ENCODE peak calls at places on chromosome X, in five cellular contexts. One of them, this sample, is unnamed.

GRCh38 chrX:48496660-48497059 is 12.1 kb upstream of the PORCN start:
- DNase-seq in D341Med: no peak
- DNase-seq in tibial artery: no peak
- DNase-seq in H4: no peak
- DNase-seq in stimulated activated CD8-positive, alpha-beta memory T cell treated with anti-CD3 and anti-CD28 coated beads, Interleukin-15, amount 100 ng/mL, for 1 hour: no peak
- DNase-seq in this sample: peak

GRCh38 chrX:129679856-129680255 is 25.1 kb upstream of the APLN start:
- DNase-seq in D341Med: no peak
- DNase-seq in tibial artery: no peak
- DNase-seq in H4: no peak
- DNase-seq in stimulated activated CD8-positive, alpha-beta memory T cell treated with anti-CD3 and anti-CD28 coated beads, Interleukin-15, amount 100 ng/mL, for 1 hour: no peak
- DNase-seq in this sample: peak

GRCh38 chrX:1661048-1661921 is 46.4 kb downstream of the ASMT start:
- DNase-seq in D341Med: peak
- DNase-seq in tibial artery: peak
- DNase-seq in H4: no peak
- DNase-seq in stimulated activated CD8-positive, alpha-beta memory T cell treated with anti-CD3 and anti-CD28 coated beads, Interleukin-15, amount 100 ng/mL, for 1 hour: peak
- DNase-seq in this sample: no peak

GRCh38 chrX:1484638-1485019 is 31.9 kb upstream of the ASMTL start:
- DNase-seq in D341Med: no peak
- DNase-seq in tibial artery: no peak
- DNase-seq in H4: no peak
- DNase-seq in stimulated activated CD8-positive, alpha-beta memory T cell treated with anti-CD3 and anti-CD28 coated beads, Interleukin-15, amount 100 ng/mL, for 1 hour: no peak
- DNase-seq in this sample: no peak

GRCh38 chrX:63812826-63813225 is 27.8 kb upstream of the ARHGEF9 start:
- DNase-seq in D341Med: no peak
- DNase-seq in tibial artery: no peak
- DNase-seq in H4: no peak
- DNase-seq in stimulated activated CD8-positive, alpha-beta memory T cell treated with anti-CD3 and anti-CD28 coated beads, Interleukin-15, amount 100 ng/mL, for 1 hour: no peak
- DNase-seq in this sample: no peak

GRCh38 chrX:71068052-71068918 is at the start of gene SNX12:
- DNase-seq in D341Med: peak
- DNase-seq in tibial artery: peak
- DNase-seq in H4: peak
- DNase-seq in stimulated activated CD8-positive, alpha-beta memory T cell treated with anti-CD3 and anti-CD28 coated beads, Interleukin-15, amount 100 ng/mL, for 1 hour: peak
- DNase-seq in this sample: peak

GRCh38 chrX:49977319-49978090 is 55.1 kb downstream of the CLCN5 start:
- DNase-seq in D341Med: peak
- DNase-seq in tibial artery: no peak
- DNase-seq in H4: no peak
- DNase-seq in stimulated activated CD8-positive, alpha-beta memory T cell treated with anti-CD3 and anti-CD28 coated beads, Interleukin-15, amount 100 ng/mL, for 1 hour: no peak
- DNase-seq in this sample: no peak

GRCh38 chrX:114344756-114345155 is 239.1 kb upstream of the HTR2C start:
- DNase-seq in D341Med: peak
- DNase-seq in tibial artery: no peak
- DNase-seq in H4: peak
- DNase-seq in stimulated activated CD8-positive, alpha-beta memory T cell treated with anti-CD3 and anti-CD28 coated beads, Interleukin-15, amount 100 ng/mL, for 1 hour: no peak
- DNase-seq in this sample: peak

GRCh38 chrX:36950495-36951253 is 57.5 kb upstream of the FAM47C start:
- DNase-seq in D341Med: no peak
- DNase-seq in tibial artery: no peak
- DNase-seq in H4: no peak
- DNase-seq in stimulated activated CD8-positive, alpha-beta memory T cell treated with anti-CD3 and anti-CD28 coated beads, Interleukin-15, amount 100 ng/mL, for 1 hour: no peak
- DNase-seq in this sample: no peak

GRCh38 chrX:10044021-10044420 is 76.9 kb downstream of the CLDN34 start:
- DNase-seq in D341Med: no peak
- DNase-seq in tibial artery: no peak
- DNase-seq in H4: no peak
- DNase-seq in stimulated activated CD8-positive, alpha-beta memory T cell treated with anti-CD3 and anti-CD28 coated beads, Interleukin-15, amount 100 ng/mL, for 1 hour: no peak
- DNase-seq in this sample: no peak

GRCh38 chrX:97211070-97211469 is 327.4 kb downstream of the RPA4 start:
- DNase-seq in D341Med: no peak
- DNase-seq in tibial artery: no peak
- DNase-seq in H4: no peak
- DNase-seq in stimulated activated CD8-positive, alpha-beta memory T cell treated with anti-CD3 and anti-CD28 coated beads, Interleukin-15, amount 100 ng/mL, for 1 hour: no peak
- DNase-seq in this sample: peak

GRCh38 chrX:39813631-39814246 is 284.0 kb downstream of the BCOR start:
- DNase-seq in D341Med: peak
- DNase-seq in tibial artery: peak
- DNase-seq in H4: no peak
- DNase-seq in stimulated activated CD8-positive, alpha-beta memory T cell treated with anti-CD3 and anti-CD28 coated beads, Interleukin-15, amount 100 ng/mL, for 1 hour: no peak
- DNase-seq in this sample: peak

GRCh38 chrX:70436380-70436779 is 8.3 kb upstream of the DLG3 start:
- DNase-seq in D341Med: peak
- DNase-seq in tibial artery: no peak
- DNase-seq in H4: no peak
- DNase-seq in stimulated activated CD8-positive, alpha-beta memory T cell treated with anti-CD3 and anti-CD28 coated beads, Interleukin-15, amount 100 ng/mL, for 1 hour: no peak
- DNase-seq in this sample: no peak

GRCh38 chrX:40719218-40719617 is 16.1 kb downstream of the MED14 start:
- DNase-seq in D341Med: no peak
- DNase-seq in tibial artery: no peak
- DNase-seq in H4: no peak
- DNase-seq in stimulated activated CD8-positive, alpha-beta memory T cell treated with anti-CD3 and anti-CD28 coated beads, Interleukin-15, amount 100 ng/mL, for 1 hour: no peak
- DNase-seq in this sample: peak

GRCh38 chrX:45757272-45757671 is 556.6 kb upstream of the DIPK2B start:
- DNase-seq in D341Med: no peak
- DNase-seq in tibial artery: no peak
- DNase-seq in H4: no peak
- DNase-seq in stimulated activated CD8-positive, alpha-beta memory T cell treated with anti-CD3 and anti-CD28 coated beads, Interleukin-15, amount 100 ng/mL, for 1 hour: no peak
- DNase-seq in this sample: peak

GRCh38 chrX:154349359-154349935 is 25.0 kb downstream of the FLNA start:
- DNase-seq in D341Med: no peak
- DNase-seq in tibial artery: no peak
- DNase-seq in H4: no peak
- DNase-seq in stimulated activated CD8-positive, alpha-beta memory T cell treated with anti-CD3 and anti-CD28 coated beads, Interleukin-15, amount 100 ng/mL, for 1 hour: no peak
- DNase-seq in this sample: no peak

GRCh38 chrX:139213241-139213709 is 317.3 kb upstream of the F9 start:
- DNase-seq in D341Med: no peak
- DNase-seq in tibial artery: no peak
- DNase-seq in H4: no peak
- DNase-seq in stimulated activated CD8-positive, alpha-beta memory T cell treated with anti-CD3 and anti-CD28 coated beads, Interleukin-15, amount 100 ng/mL, for 1 hour: no peak
- DNase-seq in this sample: no peak

This sample was measured in ELR.